ENCODE peak calls at places on chromosomes 11 and 22, in six cellular contexts. T is IMR-90, F is colonic mucosa, X is neural progenitor cell, Y is RWPE1, D is endothelial cell of umbilical vein. B is an unnamed sample.

GRCh38 chr11:45751430-45751829 is 53.5 kb upstream of the SLC35C1 start:
- DNase-seq in T (no peak), F (no peak), X (peak), Y (no peak), D (no peak), B (no peak)

GRCh38 chr11:113404859-113405430 is 17.4 kb downstream of the ANKK1 start:
- DNase-seq in T (no peak), F (no peak), X (no peak), Y (no peak), D (no peak), B (no peak)

GRCh38 chr22:45994516-45995404 is 17.8 kb upstream of the WNT7B start:
- DNase-seq in T (peak), F (peak), X (peak), Y (peak), D (peak), B (no peak)

GRCh38 chr22:17638432-17639237 is at the start of gene BCL2L13:
- DNase-seq in T (peak), F (peak), X (peak), Y (peak), D (peak), B (no peak)

GRCh38 chr11:36689442-36689841 is 91.4 kb upstream of the RAG2 start:
- DNase-seq in T (no peak), F (no peak), X (no peak), Y (no peak), D (no peak), B (no peak)

GRCh38 chr22:33057363-33057995 is 702 bp downstream of the SYN3 start:
- DNase-seq in T (no peak), F (no peak), X (peak), Y (no peak), D (no peak), B (no peak)

GRCh38 chr11:94544582-94544831 is 786 bp downstream of the FUT4 start:
- DNase-seq in T (no peak), F (no peak), X (no peak), Y (no peak), D (no peak), B (no peak)

GRCh38 chr11:46249103-46249942 is 28.1 kb upstream of the CREB3L1 start:
- DNase-seq in T (peak), F (no peak), X (no peak), Y (no peak), D (no peak), B (no peak)

GRCh38 chr22:35678836-35679235 is 30.6 kb downstream of the APOL6 start:
- DNase-seq in T (no peak), F (no peak), X (no peak), Y (no peak), D (no peak), B (no peak)

GRCh38 chr11:3946445-3947017 is 91.1 kb downstream of the STIM1 start:
- DNase-seq in T (no peak), F (no peak), X (no peak), Y (no peak), D (no peak), B (no peak)

GRCh38 chr11:44036811-44037657 is 10.7 kb upstream of the ACCSL start:
- DNase-seq in T (peak), F (peak), X (peak), Y (peak), D (peak), B (peak)

GRCh38 chr11:7654094-7654742 is 19.1 kb downstream of the CYB5R2 start:
- DNase-seq in T (no peak), F (no peak), X (no peak), Y (no peak), D (no peak), B (no peak)

GRCh38 chr22:25069758-25070461 is 117.4 kb downstream of the KIAA1671 start:
- DNase-seq in T (no peak), F (no peak), X (no peak), Y (no peak), D (peak), B (no peak)

GRCh38 chr11:504053-504993 is 2.7 kb downstream of the RNH1 start:
- DNase-seq in T (no peak), F (peak), X (no peak), Y (peak), D (peak), B (no peak)

GRCh38 chr11:9972917-9973504 is 309.1 kb downstream of the SWAP70 start:
- DNase-seq in T (peak), F (no peak), X (peak), Y (peak), D (peak), B (no peak)

GRCh38 chr22:46225631-46226030 is 24.5 kb downstream of the CDPF1 start:
- DNase-seq in T (no peak), F (no peak), X (no peak), Y (no peak), D (no peak), B (no peak)

GRCh38 chr11:122556605-122557004 is 98.9 kb upstream of the UBASH3B start:
- DNase-seq in T (no peak), F (no peak), X (peak), Y (peak), D (no peak), B (no peak)

GRCh38 chr11:70828498-70829159 is 423.7 kb downstream of the SHANK2 start:
- DNase-seq in T (no peak), F (peak), X (no peak), Y (no peak), D (no peak), B (no peak)
- H3K27ac ChIP-seq in T (no peak), F (no peak), X (no peak), Y (no peak), D (no peak), B (no peak)

GRCh38 chr11:64862914-64863313 is 15.5 kb downstream of the EHD1 start:
- DNase-seq in T (no peak), F (no peak), X (no peak), Y (no peak), D (no peak), B (no peak)
- H3K27ac ChIP-seq in T (peak), F (peak), X (peak), Y (peak), D (no peak), B (peak)

GRCh38 chr22:40209945-40210485 is 32.3 kb downstream of the TNRC6B start:
- DNase-seq in T (no peak), F (no peak), X (no peak), Y (no peak), D (no peak), B (no peak)
- H3K27ac ChIP-seq in T (no peak), F (no peak), X (no peak), Y (no peak), D (no peak), B (no peak)

GRCh38 chr22:38144025-38144405 is 33.5 kb upstream of the BAIAP2L2 start:
- DNase-seq in T (no peak), F (no peak), X (no peak), Y (no peak), D (no peak), B (no peak)
- H3K27ac ChIP-seq in T (no peak), F (no peak), X (no peak), Y (peak), D (no peak), B (no peak)

DNA sequence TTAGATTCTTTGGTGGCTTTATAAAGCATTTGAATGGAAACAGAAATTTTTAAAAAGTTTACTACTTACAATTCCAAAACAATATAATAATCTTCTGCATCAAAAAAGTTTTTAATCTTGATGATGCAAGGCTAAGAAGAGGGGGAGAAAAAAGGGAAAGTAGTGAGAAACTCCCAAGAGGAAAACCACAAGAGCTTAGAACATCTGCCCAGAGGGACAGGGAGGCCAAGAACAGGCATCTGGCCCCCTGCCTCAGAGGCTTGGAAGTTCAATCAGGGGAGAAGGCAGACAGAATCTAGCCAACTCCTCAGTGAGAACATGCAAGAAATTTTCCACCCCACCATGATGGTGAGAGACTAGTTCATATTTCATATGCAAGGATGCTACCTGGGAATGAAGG is 23.8 kb upstream of the TTC28 start:
- DNase-seq in T (no peak), F (no peak), X (no peak), Y (no peak), D (no peak), B (no peak)
- H3K27ac ChIP-seq in T (no peak), F (no peak), X (no peak), Y (no peak), D (no peak), B (no peak)

GRCh38 chr11:12764187-12764914 is 90.1 kb downstream of the TEAD1 start:
- DNase-seq in T (no peak), F (no peak), X (no peak), Y (no peak), D (no peak), B (no peak)

GRCh38 chr11:12767577-12767976 is 93.4 kb downstream of the TEAD1 start:
- DNase-seq in T (no peak), F (no peak), X (no peak), Y (no peak), D (no peak), B (no peak)

GRCh38 chr11:12767022-12767421 is 92.8 kb downstream of the TEAD1 start:
- DNase-seq in T (no peak), F (no peak), X (no peak), Y (no peak), D (no peak), B (no peak)

GRCh38 chr11:12762696-12763324 is 88.6 kb downstream of the TEAD1 start:
- DNase-seq in T (no peak), F (no peak), X (no peak), Y (no peak), D (no peak), B (no peak)

DNA sequence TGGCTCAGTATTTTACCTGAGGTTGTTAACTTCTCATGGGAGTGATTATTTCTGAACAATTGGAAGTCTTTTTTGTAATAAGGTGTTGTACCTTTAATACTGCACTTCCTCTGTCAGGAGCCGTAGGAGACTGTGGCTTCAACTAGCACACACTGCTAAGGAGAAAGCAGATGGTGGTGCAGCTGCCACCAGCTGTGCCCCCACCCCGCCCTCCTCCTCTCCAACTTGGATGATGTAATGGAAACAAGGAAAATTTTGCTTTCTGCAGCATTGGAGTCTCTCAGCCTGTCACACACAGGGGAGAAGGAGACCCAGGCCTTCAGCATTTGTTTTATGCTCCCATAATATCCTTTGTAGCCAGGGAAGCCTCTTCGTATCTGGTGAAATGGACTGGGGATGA is 91.2 kb downstream of the TEAD1 start:
- DNase-seq in T (peak), F (peak), X (no peak), Y (no peak), D (no peak), B (no peak)
- H3K27ac ChIP-seq in T (no peak), F (no peak), X (no peak), Y (peak), D (no peak), B (no peak)

GRCh38 chr11:19905280-19905853 is 192.7 kb downstream of the NAV2 start:
- DNase-seq in T (peak), F (no peak), X (peak), Y (peak), D (peak), B (no peak)
- H3K27ac ChIP-seq in T (no peak), F (no peak), X (no peak), Y (no peak), D (no peak), B (no peak)

GRCh38 chr11:118602331-118602730 is 5.1 kb upstream of the PHLDB1 start:
- DNase-seq in T (no peak), F (no peak), X (no peak), Y (no peak), D (no peak), B (no peak)

GRCh38 chr11:118596226-118596625 is 11.2 kb upstream of the PHLDB1 start:
- DNase-seq in T (no peak), F (no peak), X (no peak), Y (no peak), D (no peak), B (no peak)

GRCh38 chr11:118592616-118593367 is 14.6 kb upstream of the PHLDB1 start:
- DNase-seq in T (no peak), F (no peak), X (no peak), Y (no peak), D (no peak), B (no peak)

DNA sequence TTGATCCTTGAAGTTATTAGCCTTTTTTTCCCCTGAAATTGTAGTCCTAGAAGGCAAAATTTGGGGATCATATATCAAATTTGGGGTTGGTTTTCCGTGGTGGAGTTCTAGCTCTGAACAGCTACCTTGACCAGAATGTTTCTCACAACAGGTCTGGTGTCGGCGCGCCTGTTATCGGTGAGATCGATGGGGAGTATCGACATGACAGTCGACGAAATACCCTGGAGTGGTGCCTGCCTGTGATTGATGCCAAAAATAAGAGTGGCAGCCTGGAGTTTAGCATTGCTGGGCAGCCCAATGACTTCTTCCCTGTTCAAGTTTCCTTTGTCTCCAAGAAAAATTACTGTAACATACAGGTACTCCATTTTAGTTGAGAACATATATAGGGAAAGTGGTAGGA is 9.9 kb upstream of the PHLDB1 start:
- DNase-seq in T (no peak), F (no peak), X (no peak), Y (no peak), D (no peak), B (no peak)
- H3K27ac ChIP-seq in T (no peak), F (no peak), X (no peak), Y (no peak), D (no peak), B (no peak)

GRCh38 chr11:28628412-28628811 is 520.2 kb downstream of the METTL15 start:
- DNase-seq in T (no peak), F (no peak), X (peak), Y (no peak), D (no peak), B (no peak)
- H3K27ac ChIP-seq in T (no peak), F (no peak), X (no peak), Y (no peak), D (no peak), B (no peak)

GRCh38 chr11:67044496-67044895 is 12.2 kb upstream of the RHOD start:
- DNase-seq in T (peak), F (no peak), X (no peak), Y (no peak), D (no peak), B (no peak)

GRCh38 chr11:67043572-67044329 is 12.9 kb upstream of the RHOD start:
- DNase-seq in T (peak), F (no peak), X (no peak), Y (no peak), D (no peak), B (no peak)

GRCh38 chr11:67040147-67040546 is 16.5 kb upstream of the RHOD start:
- DNase-seq in T (no peak), F (no peak), X (no peak), Y (no peak), D (no peak), B (no peak)

GRCh38 chr11:67045314-67045713 is 11.3 kb upstream of the RHOD start:
- DNase-seq in T (peak), F (no peak), X (no peak), Y (peak), D (no peak), B (peak)

DNA sequence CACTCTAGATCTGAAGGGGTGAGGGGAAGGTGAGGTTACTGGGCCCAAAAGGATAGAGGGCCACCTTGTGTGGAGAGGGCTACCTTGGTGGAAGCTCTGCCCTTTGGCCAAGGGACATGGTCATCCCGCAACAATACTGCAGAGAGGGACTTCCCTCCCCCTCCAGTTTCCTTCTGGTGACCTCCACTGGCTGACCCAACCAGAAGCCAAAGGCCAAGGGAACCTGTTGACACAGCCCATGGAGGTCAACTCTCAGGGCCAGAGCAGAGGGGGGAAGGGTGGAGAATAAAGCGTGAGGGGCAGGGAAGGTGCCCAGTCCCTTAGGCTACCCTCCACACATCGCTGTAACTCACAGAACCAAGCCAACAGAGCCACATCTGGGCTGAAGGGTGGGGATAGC is 15.0 kb upstream of the RHOD start:
- DNase-seq in T (no peak), F (no peak), X (no peak), Y (no peak), D (no peak), B (no peak)
- H3K27ac ChIP-seq in T (no peak), F (no peak), X (no peak), Y (no peak), D (no peak), B (no peak)